ENCODE peak calls at places on chromosomes 16 and 17, in six cellular contexts. One of them, this sample, is unnamed.

GRCh38 chr17:39484178-39484577 is 22.9 kb downstream of the CDK12 start:
- DNase-seq in OCI-LY7: peak
- DNase-seq in RWPE2: no peak
- DNase-seq in cardiac fibroblast: no peak
- DNase-seq in prostate gland: no peak
- DNase-seq in breast epithelium: no peak
- DNase-seq in this sample: peak

GRCh38 chr17:20226814-20227482 is 217.8 kb downstream of the SPECC1 start:
- DNase-seq in OCI-LY7: peak
- DNase-seq in RWPE2: no peak
- DNase-seq in cardiac fibroblast: peak
- DNase-seq in prostate gland: peak
- DNase-seq in breast epithelium: peak
- DNase-seq in this sample: peak

GRCh38 chr17:29579866-29580771 is 9.3 kb downstream of the GIT1 start:
- DNase-seq in OCI-LY7: peak
- DNase-seq in RWPE2: peak
- DNase-seq in cardiac fibroblast: peak
- DNase-seq in prostate gland: peak
- DNase-seq in breast epithelium: peak
- DNase-seq in this sample: peak

GRCh38 chr17:18025596-18026407 is 13.2 kb downstream of the ATPAF2 start:
- DNase-seq in OCI-LY7: no peak
- DNase-seq in RWPE2: peak
- DNase-seq in cardiac fibroblast: no peak
- DNase-seq in prostate gland: no peak
- DNase-seq in breast epithelium: no peak
- DNase-seq in this sample: peak

GRCh38 chr17:30969989-30970680 is 704 bp upstream of the RNF135 start:
- DNase-seq in OCI-LY7: no peak
- DNase-seq in RWPE2: no peak
- DNase-seq in cardiac fibroblast: peak
- DNase-seq in prostate gland: peak
- DNase-seq in breast epithelium: no peak
- DNase-seq in this sample: peak

GRCh38 chr17:74231846-74232713 is 18.7 kb downstream of the TTYH2 start:
- DNase-seq in OCI-LY7: no peak
- DNase-seq in RWPE2: peak
- DNase-seq in cardiac fibroblast: no peak
- DNase-seq in prostate gland: no peak
- DNase-seq in breast epithelium: no peak
- DNase-seq in this sample: no peak

GRCh38 chr17:32877164-32877764 is 340 bp upstream of the MYO1D start:
- DNase-seq in OCI-LY7: peak
- DNase-seq in RWPE2: peak
- DNase-seq in cardiac fibroblast: peak
- DNase-seq in prostate gland: peak
- DNase-seq in breast epithelium: peak
- DNase-seq in this sample: peak

GRCh38 chr17:5584971-5585794 is 874 bp upstream of the NLRP1 start:
- DNase-seq in OCI-LY7: no peak
- DNase-seq in RWPE2: peak
- DNase-seq in cardiac fibroblast: peak
- DNase-seq in prostate gland: no peak
- DNase-seq in breast epithelium: no peak
- DNase-seq in this sample: no peak

GRCh38 chr16:88972349-88972748 is 4.7 kb downstream of the CBFA2T3 start:
- DNase-seq in OCI-LY7: no peak
- DNase-seq in RWPE2: no peak
- DNase-seq in cardiac fibroblast: peak
- DNase-seq in prostate gland: no peak
- DNase-seq in breast epithelium: no peak
- DNase-seq in this sample: no peak

GRCh38 chr16:17532338-17532995 is 61.7 kb upstream of the XYLT1 start:
- DNase-seq in OCI-LY7: no peak
- DNase-seq in RWPE2: no peak
- DNase-seq in cardiac fibroblast: no peak
- DNase-seq in prostate gland: no peak
- DNase-seq in breast epithelium: no peak
- DNase-seq in this sample: peak

GRCh38 chr17:77435272-77436057 is 294.7 kb downstream of the SEC14L1 start:
- DNase-seq in OCI-LY7: no peak
- DNase-seq in RWPE2: no peak
- DNase-seq in cardiac fibroblast: no peak
- DNase-seq in prostate gland: no peak
- DNase-seq in breast epithelium: no peak
- DNase-seq in this sample: no peak

GRCh38 chr17:29004081-29004692 is 1.6 kb downstream of the SEZ6 start:
- DNase-seq in OCI-LY7: no peak
- DNase-seq in RWPE2: no peak
- DNase-seq in cardiac fibroblast: peak
- DNase-seq in prostate gland: no peak
- DNase-seq in breast epithelium: no peak
- DNase-seq in this sample: no peak

GRCh38 chr17:61598014-61598413 is 7.0 kb upstream of the NACA2 start:
- DNase-seq in OCI-LY7: no peak
- DNase-seq in RWPE2: no peak
- DNase-seq in cardiac fibroblast: no peak
- DNase-seq in prostate gland: no peak
- DNase-seq in breast epithelium: no peak
- DNase-seq in this sample: no peak

GRCh38 chr17:56804454-56804853 is 29.3 kb downstream of the C17orf67 start:
- DNase-seq in OCI-LY7: no peak
- DNase-seq in RWPE2: no peak
- DNase-seq in cardiac fibroblast: no peak
- DNase-seq in prostate gland: peak
- DNase-seq in breast epithelium: no peak
- DNase-seq in this sample: no peak

GRCh38 chr17:855594-855993 is 73.4 kb downstream of the MRM3 start:
- DNase-seq in OCI-LY7: no peak
- DNase-seq in RWPE2: no peak
- DNase-seq in cardiac fibroblast: no peak
- DNase-seq in prostate gland: no peak
- DNase-seq in breast epithelium: no peak
- DNase-seq in this sample: no peak

GRCh38 chr16:79599837-79600635 is 501 bp downstream of the MAF start:
- DNase-seq in OCI-LY7: peak
- DNase-seq in RWPE2: no peak
- DNase-seq in cardiac fibroblast: peak
- DNase-seq in prostate gland: peak
- DNase-seq in breast epithelium: peak
- DNase-seq in this sample: peak
- H3K4me3 ChIP-seq in OCI-LY7: peak
- H3K4me3 ChIP-seq in RWPE2: peak
- H3K4me3 ChIP-seq in cardiac fibroblast: peak
- H3K4me3 ChIP-seq in prostate gland: peak
- H3K4me3 ChIP-seq in breast epithelium: peak
- H3K4me3 ChIP-seq in this sample: peak

DNA sequence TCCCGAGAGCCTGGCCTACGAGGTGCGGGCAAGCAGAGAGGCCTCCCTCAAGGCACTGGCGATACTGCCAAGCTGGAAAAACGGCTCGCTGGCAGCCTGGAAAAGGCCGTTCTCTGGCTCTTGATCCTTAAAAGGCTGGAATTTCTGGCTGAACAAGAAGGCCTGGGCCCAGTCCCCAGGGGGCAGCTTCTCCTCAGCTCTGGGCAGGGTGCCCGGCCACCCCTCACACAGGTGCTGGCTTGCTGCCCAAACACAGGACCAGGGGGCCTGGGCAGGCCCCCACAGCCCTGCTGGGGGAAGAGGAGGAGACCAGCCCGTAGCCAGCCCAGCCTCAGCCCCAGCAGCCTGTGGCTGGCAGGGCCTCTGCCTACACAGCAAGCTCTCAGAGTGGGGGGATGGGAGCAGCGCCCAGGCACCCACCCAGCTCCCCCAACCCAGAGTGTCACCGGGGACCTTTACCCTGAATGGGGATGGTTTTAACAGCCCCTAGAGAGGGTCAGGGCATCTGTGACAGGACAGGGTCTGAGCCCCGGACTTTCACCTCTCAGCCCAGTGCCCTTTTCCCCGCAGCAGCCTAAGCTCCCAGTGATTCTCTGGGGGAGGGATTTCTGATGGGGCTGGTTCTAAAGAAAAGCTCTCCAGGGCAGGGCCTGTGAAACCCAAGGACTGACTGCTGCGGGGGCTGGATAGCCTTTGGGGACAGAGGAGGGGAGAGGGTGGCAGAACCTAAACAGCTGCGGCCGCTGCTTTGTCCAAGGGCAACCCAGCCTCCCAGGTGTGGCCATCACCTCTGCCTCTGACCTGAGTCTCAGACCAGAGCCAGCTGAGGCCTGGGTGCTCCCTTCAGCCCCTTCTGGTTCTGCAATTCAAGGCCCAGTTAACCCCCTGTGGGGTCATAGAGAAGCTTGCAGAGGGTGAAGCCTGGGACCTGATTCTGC is 38.6 kb upstream of the TOB1 start:
- DNase-seq in OCI-LY7: peak
- DNase-seq in RWPE2: no peak
- DNase-seq in cardiac fibroblast: peak
- DNase-seq in prostate gland: peak
- DNase-seq in breast epithelium: peak
- DNase-seq in this sample: no peak
- H3K4me3 ChIP-seq in OCI-LY7: peak
- H3K4me3 ChIP-seq in RWPE2: no peak
- H3K4me3 ChIP-seq in cardiac fibroblast: no peak
- H3K4me3 ChIP-seq in prostate gland: no peak
- H3K4me3 ChIP-seq in breast epithelium: peak
- H3K4me3 ChIP-seq in this sample: no peak

DNA sequence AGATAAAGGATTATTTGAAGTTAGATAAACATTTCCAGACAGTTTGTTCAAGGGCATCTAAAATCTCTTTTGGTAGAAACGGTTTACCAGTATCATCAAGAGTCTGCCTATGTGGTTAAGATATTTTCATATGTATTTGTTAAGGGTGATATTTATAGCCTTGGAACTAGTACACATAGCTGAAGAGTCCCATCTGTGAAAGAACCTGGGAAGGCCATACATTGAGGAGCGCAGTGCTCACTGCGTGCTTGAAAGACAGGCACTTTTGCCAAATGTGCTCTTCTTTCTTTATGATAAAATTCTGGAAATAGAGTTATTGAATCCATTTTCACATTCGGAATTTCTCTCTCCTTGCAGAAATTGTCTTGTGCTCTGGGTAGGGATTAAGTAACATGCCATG is 7.7 kb downstream of the IGSF6 start:
- DNase-seq in OCI-LY7: peak
- DNase-seq in RWPE2: no peak
- DNase-seq in cardiac fibroblast: no peak
- DNase-seq in prostate gland: no peak
- DNase-seq in breast epithelium: no peak
- DNase-seq in this sample: no peak
- H3K4me3 ChIP-seq in OCI-LY7: peak
- H3K4me3 ChIP-seq in RWPE2: no peak
- H3K4me3 ChIP-seq in cardiac fibroblast: no peak
- H3K4me3 ChIP-seq in prostate gland: no peak
- H3K4me3 ChIP-seq in breast epithelium: no peak
- H3K4me3 ChIP-seq in this sample: peak

GRCh38 chr16:10578474-10579316 is 1.7 kb downstream of the EMP2 start:
- DNase-seq in OCI-LY7: no peak
- DNase-seq in RWPE2: no peak
- DNase-seq in cardiac fibroblast: no peak
- DNase-seq in prostate gland: peak
- DNase-seq in breast epithelium: peak
- DNase-seq in this sample: no peak
- H3K4me3 ChIP-seq in OCI-LY7: no peak
- H3K4me3 ChIP-seq in RWPE2: peak
- H3K4me3 ChIP-seq in cardiac fibroblast: no peak
- H3K4me3 ChIP-seq in prostate gland: peak
- H3K4me3 ChIP-seq in breast epithelium: peak
- H3K4me3 ChIP-seq in this sample: no peak

This sample was measured in GM12865.